ENCODE peak calls at places on chromosomes 11 and 22, in eight cellular contexts. One of them, this sample, is unnamed.

GRCh38 chr11:120131941-120132644 is 5.8 kb downstream of the TRIM29 start:
- DNase-seq in ascending aorta: no peak
- DNase-seq in IMR-90: no peak
- DNase-seq in astrocyte: no peak
- DNase-seq in lower lobe of right lung: peak; percentile 24
- DNase-seq in CD8-positive, alpha-beta memory T cell: no peak
- DNase-seq in ovary: peak; percentile 8
- DNase-seq in right atrium auricular region: no peak
- DNase-seq in this sample: peak; percentile 64

GRCh38 chr11:69944146-69944795 is 125.1 kb upstream of the FGF3 start:
- DNase-seq in CD8-positive, alpha-beta memory T cell: peak; percentile 19
- DNase-seq in astrocyte: no peak
- DNase-seq in ovary: no peak
- DNase-seq in ascending aorta: no peak
- DNase-seq in right atrium auricular region: no peak
- DNase-seq in lower lobe of right lung: peak; percentile 19
- DNase-seq in IMR-90: no peak
- DNase-seq in this sample: no peak

GRCh38 chr11:96607890-96608558 is 218.2 kb downstream of the JRKL start:
- DNase-seq in ascending aorta: no peak
- DNase-seq in lower lobe of right lung: no peak
- DNase-seq in astrocyte: no peak
- DNase-seq in CD8-positive, alpha-beta memory T cell: no peak
- DNase-seq in ovary: no peak
- DNase-seq in right atrium auricular region: no peak
- DNase-seq in IMR-90: no peak
- DNase-seq in this sample: peak; percentile 17

GRCh38 chr11:117600976-117601708 is 195.9 kb downstream of the DSCAML1 start:
- DNase-seq in astrocyte: no peak
- DNase-seq in lower lobe of right lung: no peak
- DNase-seq in ascending aorta: no peak
- DNase-seq in CD8-positive, alpha-beta memory T cell: no peak
- DNase-seq in ovary: no peak
- DNase-seq in right atrium auricular region: no peak
- DNase-seq in IMR-90: no peak
- DNase-seq in this sample: no peak

GRCh38 chr11:120718171-120718570 is 206.6 kb downstream of the GRIK4 start:
- DNase-seq in astrocyte: no peak
- DNase-seq in right atrium auricular region: no peak
- DNase-seq in lower lobe of right lung: no peak
- DNase-seq in ascending aorta: no peak
- DNase-seq in ovary: no peak
- DNase-seq in CD8-positive, alpha-beta memory T cell: no peak
- DNase-seq in IMR-90: no peak
- DNase-seq in this sample: no peak

GRCh38 chr11:15481871-15482270 is 367.1 kb downstream of the INSC start:
- DNase-seq in CD8-positive, alpha-beta memory T cell: no peak
- DNase-seq in right atrium auricular region: no peak
- DNase-seq in ovary: no peak
- DNase-seq in astrocyte: no peak
- DNase-seq in IMR-90: no peak
- DNase-seq in lower lobe of right lung: no peak
- DNase-seq in ascending aorta: no peak
- DNase-seq in this sample: no peak

GRCh38 chr11:27592111-27592780 is 85.7 kb upstream of the LIN7C start:
- DNase-seq in ovary: no peak
- DNase-seq in ascending aorta: no peak
- DNase-seq in IMR-90: peak; percentile 9
- DNase-seq in lower lobe of right lung: no peak
- DNase-seq in CD8-positive, alpha-beta memory T cell: no peak
- DNase-seq in right atrium auricular region: no peak
- DNase-seq in astrocyte: peak; percentile 82
- DNase-seq in this sample: no peak

GRCh38 chr11:45917286-45917622 is 423 bp downstream of the PEX16 start:
- DNase-seq in lower lobe of right lung: no peak
- DNase-seq in astrocyte: no peak
- DNase-seq in CD8-positive, alpha-beta memory T cell: no peak
- DNase-seq in right atrium auricular region: no peak
- DNase-seq in ovary: no peak
- DNase-seq in ascending aorta: no peak
- DNase-seq in IMR-90: no peak
- DNase-seq in this sample: no peak

GRCh38 chr11:7896026-7896785 is 34.9 kb downstream of the OR10A6 start:
- DNase-seq in ascending aorta: no peak
- DNase-seq in ovary: no peak
- DNase-seq in right atrium auricular region: no peak
- DNase-seq in IMR-90: no peak
- DNase-seq in lower lobe of right lung: no peak
- DNase-seq in CD8-positive, alpha-beta memory T cell: no peak
- DNase-seq in astrocyte: no peak
- DNase-seq in this sample: no peak

GRCh38 chr11:36000616-36001190 is 56.8 kb downstream of the LDLRAD3 start:
- DNase-seq in CD8-positive, alpha-beta memory T cell: no peak
- DNase-seq in IMR-90: no peak
- DNase-seq in astrocyte: no peak
- DNase-seq in ascending aorta: no peak
- DNase-seq in ovary: no peak
- DNase-seq in lower lobe of right lung: no peak
- DNase-seq in right atrium auricular region: no peak
- DNase-seq in this sample: peak; percentile 60

GRCh38 chr22:43481528-43482309 is 69.9 kb downstream of the MPPED1 start:
- DNase-seq in astrocyte: no peak
- DNase-seq in lower lobe of right lung: no peak
- DNase-seq in ascending aorta: no peak
- DNase-seq in right atrium auricular region: no peak
- DNase-seq in CD8-positive, alpha-beta memory T cell: peak; percentile 56
- DNase-seq in ovary: no peak
- DNase-seq in IMR-90: no peak
- DNase-seq in this sample: no peak

GRCh38 chr11:47453365-47453764 is 4.4 kb upstream of the RAPSN start:
- DNase-seq in CD8-positive, alpha-beta memory T cell: no peak
- DNase-seq in ovary: no peak
- DNase-seq in ascending aorta: no peak
- DNase-seq in right atrium auricular region: no peak
- DNase-seq in IMR-90: no peak
- DNase-seq in lower lobe of right lung: no peak
- DNase-seq in astrocyte: no peak
- DNase-seq in this sample: no peak

GRCh38 chr11:128764617-128765095 is 70.8 kb downstream of the FLI1 start:
- DNase-seq in ovary: no peak
- DNase-seq in lower lobe of right lung: peak; percentile 69
- DNase-seq in astrocyte: no peak
- DNase-seq in ascending aorta: no peak
- DNase-seq in right atrium auricular region: no peak
- DNase-seq in IMR-90: no peak
- DNase-seq in CD8-positive, alpha-beta memory T cell: no peak
- DNase-seq in this sample: no peak

GRCh38 chr11:128555606-128556005 is 31.8 kb downstream of the ETS1 start:
- DNase-seq in lower lobe of right lung: no peak
- DNase-seq in right atrium auricular region: no peak
- DNase-seq in astrocyte: no peak
- DNase-seq in ascending aorta: no peak
- DNase-seq in CD8-positive, alpha-beta memory T cell: no peak
- DNase-seq in IMR-90: no peak
- DNase-seq in ovary: no peak
- DNase-seq in this sample: no peak

GRCh38 chr22:30266445-30267381 is at the start of gene OSM:
- DNase-seq in ovary: no peak
- DNase-seq in right atrium auricular region: peak; percentile 71
- DNase-seq in CD8-positive, alpha-beta memory T cell: peak; percentile 83
- DNase-seq in lower lobe of right lung: peak; percentile 89
- DNase-seq in IMR-90: no peak
- DNase-seq in ascending aorta: peak; percentile 54
- DNase-seq in astrocyte: no peak
- DNase-seq in this sample: no peak

GRCh38 chr22:40235418-40235817 is 57.7 kb downstream of the TNRC6B start:
- DNase-seq in IMR-90: no peak
- DNase-seq in lower lobe of right lung: no peak
- DNase-seq in right atrium auricular region: no peak
- DNase-seq in ovary: no peak
- DNase-seq in CD8-positive, alpha-beta memory T cell: no peak
- DNase-seq in ascending aorta: no peak
- DNase-seq in astrocyte: peak; percentile 58
- DNase-seq in this sample: no peak
- H3K4me1 ChIP-seq in IMR-90: peaks cover 14% of the 10 kb centered on the region
- H3K4me1 ChIP-seq in lower lobe of right lung: peaks cover 40% of the 10 kb centered on the region
- H3K4me1 ChIP-seq in right atrium auricular region: no peaks in the 10 kb centered on the region
- H3K4me1 ChIP-seq in ovary: peaks cover 1% of the 10 kb centered on the region
- H3K4me1 ChIP-seq in CD8-positive, alpha-beta memory T cell: peaks cover 36% of the 10 kb centered on the region
- H3K4me1 ChIP-seq in ascending aorta: no peaks in the 10 kb centered on the region
- H3K4me1 ChIP-seq in astrocyte: peaks cover 19% of the 10 kb centered on the region
- H3K4me1 ChIP-seq in this sample: peaks cover 40% of the 10 kb centered on the region

DNA sequence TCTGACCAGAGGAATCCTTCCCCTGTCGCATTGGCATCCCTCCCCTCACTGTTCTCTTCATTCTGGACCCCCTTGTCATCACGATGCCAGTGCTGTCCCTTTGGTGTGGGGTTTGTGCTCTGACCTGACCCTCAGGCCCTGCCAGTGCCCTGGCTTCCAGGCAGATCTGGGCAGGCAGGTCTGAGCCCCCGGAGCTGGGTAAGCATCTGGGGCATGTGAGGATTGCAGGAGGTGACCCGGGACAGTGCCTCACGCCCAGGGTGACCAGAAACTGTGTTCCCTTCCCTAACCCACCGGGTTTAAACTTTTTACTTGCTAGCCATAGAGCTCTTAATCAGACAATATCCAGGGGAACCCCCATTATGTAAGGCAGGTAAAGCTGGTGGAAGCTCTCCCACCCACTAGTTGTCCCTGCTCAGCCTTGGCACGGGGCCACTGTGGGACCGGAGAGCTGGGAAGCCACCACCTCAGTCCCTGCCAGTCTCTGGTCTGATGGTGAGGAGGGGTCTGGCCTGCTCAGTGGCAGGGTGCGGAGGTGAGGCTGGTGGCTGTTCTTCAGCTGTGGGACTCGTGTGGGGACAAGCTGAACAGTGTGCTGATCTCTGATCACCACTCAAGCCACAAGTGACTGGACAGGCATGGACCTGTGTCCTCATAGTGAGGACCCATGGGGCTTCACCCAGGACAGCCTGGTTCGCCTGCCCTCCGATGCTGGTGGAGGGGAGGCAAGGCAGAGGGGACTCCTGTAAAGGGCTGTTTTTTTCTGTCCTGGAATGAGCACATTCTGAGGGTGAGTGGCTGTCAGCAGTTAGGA is 38.0 kb downstream of the BCR start:
- DNase-seq in CD8-positive, alpha-beta memory T cell: no peak
- DNase-seq in ascending aorta: no peak
- DNase-seq in astrocyte: no peak
- DNase-seq in right atrium auricular region: no peak
- DNase-seq in IMR-90: no peak
- DNase-seq in ovary: no peak
- DNase-seq in lower lobe of right lung: peak; percentile 48
- DNase-seq in this sample: no peak
- H3K4me1 ChIP-seq in CD8-positive, alpha-beta memory T cell: peaks cover 98% of the 10 kb centered on the region
- H3K4me1 ChIP-seq in ascending aorta: peaks cover 8% of the 10 kb centered on the region
- H3K4me1 ChIP-seq in astrocyte: peaks cover 46% of the 10 kb centered on the region
- H3K4me1 ChIP-seq in right atrium auricular region: no peaks in the 10 kb centered on the region
- H3K4me1 ChIP-seq in IMR-90: peaks cover 44% of the 10 kb centered on the region
- H3K4me1 ChIP-seq in ovary: peaks cover 23% of the 10 kb centered on the region
- H3K4me1 ChIP-seq in lower lobe of right lung: peaks cover 99% of the 10 kb centered on the region
- H3K4me1 ChIP-seq in this sample: peaks cover 42% of the 10 kb centered on the region

GRCh38 chr11:64642876-64643257 is 51.8 kb downstream of the SLC22A12 start:
- DNase-seq in IMR-90: no peak
- DNase-seq in right atrium auricular region: no peak
- DNase-seq in ovary: peak; percentile 55
- DNase-seq in lower lobe of right lung: no peak
- DNase-seq in ascending aorta: no peak
- DNase-seq in astrocyte: no peak
- DNase-seq in CD8-positive, alpha-beta memory T cell: no peak
- DNase-seq in this sample: no peak
- H3K4me1 ChIP-seq in IMR-90: no peaks in the 10 kb centered on the region
- H3K4me1 ChIP-seq in right atrium auricular region: no peaks in the 10 kb centered on the region
- H3K4me1 ChIP-seq in ovary: peaks cover 6% of the 10 kb centered on the region
- H3K4me1 ChIP-seq in lower lobe of right lung: no peaks in the 10 kb centered on the region
- H3K4me1 ChIP-seq in ascending aorta: peaks cover 4% of the 10 kb centered on the region
- H3K4me1 ChIP-seq in astrocyte: no peaks in the 10 kb centered on the region
- H3K4me1 ChIP-seq in CD8-positive, alpha-beta memory T cell: no peaks in the 10 kb centered on the region
- H3K4me1 ChIP-seq in this sample: no peaks in the 10 kb centered on the region

DNA sequence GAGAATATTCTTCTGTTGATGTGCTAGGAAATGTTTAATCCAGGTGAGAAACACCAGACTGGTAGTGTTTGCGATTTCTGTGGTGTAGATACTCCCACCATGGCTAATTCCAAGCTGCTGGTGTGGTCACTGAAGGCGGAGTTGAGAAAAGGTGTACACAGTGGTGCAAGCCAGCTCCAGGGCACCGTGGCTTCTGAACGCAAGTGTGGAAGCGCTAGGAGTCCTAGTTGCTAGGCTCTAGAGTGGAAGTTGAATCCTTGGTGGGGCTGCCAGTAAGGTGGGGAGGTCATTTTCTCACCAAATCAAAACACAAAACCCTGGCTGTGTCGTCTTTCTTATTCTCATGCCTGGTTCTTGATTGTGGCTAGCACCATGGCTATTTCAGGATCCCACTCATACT is 61.6 kb downstream of the ZBTB16 start:
- DNase-seq in CD8-positive, alpha-beta memory T cell: no peak
- DNase-seq in ascending aorta: no peak
- DNase-seq in astrocyte: no peak
- DNase-seq in IMR-90: no peak
- DNase-seq in lower lobe of right lung: no peak
- DNase-seq in right atrium auricular region: no peak
- DNase-seq in ovary: no peak
- DNase-seq in this sample: no peak
- H3K4me1 ChIP-seq in CD8-positive, alpha-beta memory T cell: no peaks in the 10 kb centered on the region
- H3K4me1 ChIP-seq in ascending aorta: peaks cover 17% of the 10 kb centered on the region
- H3K4me1 ChIP-seq in astrocyte: no peaks in the 10 kb centered on the region
- H3K4me1 ChIP-seq in IMR-90: no peaks in the 10 kb centered on the region
- H3K4me1 ChIP-seq in lower lobe of right lung: peaks cover 70% of the 10 kb centered on the region
- H3K4me1 ChIP-seq in right atrium auricular region: no peaks in the 10 kb centered on the region
- H3K4me1 ChIP-seq in ovary: peaks cover 9% of the 10 kb centered on the region
- H3K4me1 ChIP-seq in this sample: no peaks in the 10 kb centered on the region